ENCODE peak calls at places on chromosome 7, in seven cellular contexts. Z, R, Y, L, V, G and C are unnamed samples.
A peak's percentile ranks its signal among the peaks of the same experiment; 100 is the strongest.

GRCh38 chr7:98647326-98647725 is 30.2 kb downstream of the NPTX2 start:
- DNase-seq in Z (no peak), Y (no peak), V (no peak), R (no peak), L (no peak), G (no peak), C (no peak)

GRCh38 chr7:90666186-90666585 is 70.1 kb downstream of the CDK14 start:
- DNase-seq in Z (no peak), V (no peak), R (no peak), Y (no peak), L (peak; percentile 58), G (no peak), C (no peak)

GRCh38 chr7:105250239-105250638 is 138.5 kb downstream of the SRPK2 start:
- DNase-seq in R (no peak), Z (no peak), V (no peak), L (peak; percentile 61), G (no peak), Y (no peak), C (no peak)

GRCh38 chr7:18829518-18830252 is 287.8 kb downstream of the TWIST1 start:
- DNase-seq in R (peak; percentile 43), L (peak; percentile 91), Y (no peak), G (no peak), V (peak; percentile 23), Z (no peak), C (peak; percentile 65)

GRCh38 chr7:41404375-41405074 is 298.4 kb downstream of the INHBA start:
- DNase-seq in L (no peak), Y (no peak), G (no peak), R (no peak), V (no peak), Z (no peak), C (no peak)

GRCh38 chr7:121766676-121767075 is 106.3 kb upstream of the PTPRZ1 start:
- DNase-seq in Y (no peak), V (no peak), L (no peak), G (no peak), Z (no peak), R (no peak), C (no peak)

GRCh38 chr7:7438851-7439250 is 96.8 kb downstream of the COL28A1 start:
- DNase-seq in L (peak; percentile 87), R (peak; percentile 96), Y (no peak), V (no peak), G (no peak), Z (peak; percentile 78), C (peak; percentile 97)

GRCh38 chr7:99079104-99079503 is 64.8 kb downstream of the SMURF1 start:
- DNase-seq in Z (no peak), R (no peak), Y (no peak), V (peak; percentile 61), L (no peak), G (no peak), C (no peak)

GRCh38 chr7:30984359-30985107 is 20.8 kb downstream of the GHRHR start:
- DNase-seq in G (no peak), Y (peak; percentile 91), R (peak; percentile 74), Z (peak; percentile 43), L (peak; percentile 48), V (no peak), C (peak; percentile 64)

GRCh38 chr7:79854621-79855020 is 280.0 kb upstream of the GNAI1 start:
- DNase-seq in Y (no peak), R (no peak), G (no peak), V (no peak), Z (no peak), L (peak; percentile 82), C (no peak)

GRCh38 chr7:7405461-7405860 is 130.2 kb downstream of the COL28A1 start:
- DNase-seq in V (no peak), R (no peak), Z (no peak), L (no peak), Y (no peak), G (no peak), C (no peak)

GRCh38 chr7:37665352-37666022 is 18.1 kb upstream of the GPR141 start:
- DNase-seq in R (no peak), Y (no peak), L (no peak), V (no peak), Z (no peak), G (no peak), C (no peak)

GRCh38 chr7:102291056-102291915 is 4.6 kb downstream of the SH2B2 start:
- DNase-seq in Z (no peak), G (peak; percentile 79), L (no peak), R (peak; percentile 21), V (no peak), Y (no peak), C (no peak)

GRCh38 chr7:55120501-55121198 is 101.8 kb downstream of the EGFR start:
- DNase-seq in L (peak; percentile 58), V (no peak), Z (no peak), R (peak; percentile 87), Y (no peak), G (no peak), C (peak; percentile 71)

GRCh38 chr7:151727579-151728285 is 149.2 kb downstream of the PRKAG2 start:
- DNase-seq in G (no peak), R (peak; percentile 98), Z (peak; percentile 87), Y (no peak), V (peak; percentile 45), L (peak; percentile 98), C (peak; percentile 91)

GRCh38 chr7:18320422-18320821 is 175.1 kb upstream of the HDAC9 start:
- DNase-seq in Y (no peak), Z (no peak), R (no peak), G (no peak), L (no peak), V (no peak), C (no peak)

GRCh38 chr7:122965306-122965705 is 30.2 kb downstream of the TAS2R16 start:
- DNase-seq in L (no peak), G (no peak), Z (no peak), Y (no peak), R (no peak), V (no peak), C (no peak)

GRCh38 chr7:131074585-131074984 is 253.1 kb upstream of the MKLN1 start:
- DNase-seq in V (no peak), R (no peak), G (no peak), L (no peak), Z (no peak), Y (no peak), C (no peak)

GRCh38 chr7:131074043-131074442 is 253.6 kb upstream of the MKLN1 start:
- DNase-seq in V (no peak), Z (no peak), R (no peak), L (no peak), G (no peak), Y (no peak), C (no peak)

GRCh38 chr7:131076032-131076431 is 251.6 kb upstream of the MKLN1 start:
- DNase-seq in L (peak; percentile 69), R (peak; percentile 75), Y (no peak), Z (no peak), G (no peak), V (no peak), C (peak; percentile 91)

GRCh38 chr7:131076711-131077170 is 250.9 kb upstream of the MKLN1 start:
- DNase-seq in L (peak; percentile 65), Z (no peak), R (peak; percentile 36), G (no peak), V (no peak), Y (no peak), C (peak; percentile 65)

GRCh38 chr7:131075406-131075805 is 252.3 kb upstream of the MKLN1 start:
- DNase-seq in G (no peak), Z (no peak), R (no peak), L (no peak), V (no peak), Y (no peak), C (no peak)
- H3K9ac ChIP-seq in G (no peak overlapping the region), Z (no peak overlapping the region), R (no peak overlapping the region), L (no peak overlapping the region), V (no peak overlapping the region), Y (no peak overlapping the region), C (no peak overlapping the region)

GRCh38 chr7:74220229-74220628 is 10.4 kb downstream of the LAT2 start:
- DNase-seq in R (no peak), G (no peak), V (no peak), Y (no peak), L (no peak), Z (no peak), C (no peak)

GRCh38 chr7:74217455-74218342 is 7.9 kb downstream of the LAT2 start:
- DNase-seq in Z (no peak), V (no peak), Y (no peak), R (no peak), L (no peak), G (no peak), C (no peak)

GRCh38 chr7:74221713-74222112 is 11.9 kb downstream of the LAT2 start:
- DNase-seq in R (no peak), Z (no peak), V (no peak), L (no peak), Y (no peak), G (no peak), C (no peak)

GRCh38 chr7:74218343-74218698 is 8.5 kb downstream of the LAT2 start:
- DNase-seq in G (no peak), L (no peak), R (no peak), V (no peak), Z (no peak), Y (no peak), C (no peak)

GRCh38 chr7:74219416-74219815 is 9.6 kb downstream of the LAT2 start:
- DNase-seq in L (no peak), Z (no peak), G (no peak), V (no peak), Y (no peak), R (no peak), C (no peak)
- H3K9ac ChIP-seq in L (no peak overlapping the region), Z (no peak overlapping the region), G (no peak overlapping the region), V (no peak overlapping the region), Y (no peak overlapping the region), R (no peak overlapping the region), C (no peak overlapping the region)

DNA sequence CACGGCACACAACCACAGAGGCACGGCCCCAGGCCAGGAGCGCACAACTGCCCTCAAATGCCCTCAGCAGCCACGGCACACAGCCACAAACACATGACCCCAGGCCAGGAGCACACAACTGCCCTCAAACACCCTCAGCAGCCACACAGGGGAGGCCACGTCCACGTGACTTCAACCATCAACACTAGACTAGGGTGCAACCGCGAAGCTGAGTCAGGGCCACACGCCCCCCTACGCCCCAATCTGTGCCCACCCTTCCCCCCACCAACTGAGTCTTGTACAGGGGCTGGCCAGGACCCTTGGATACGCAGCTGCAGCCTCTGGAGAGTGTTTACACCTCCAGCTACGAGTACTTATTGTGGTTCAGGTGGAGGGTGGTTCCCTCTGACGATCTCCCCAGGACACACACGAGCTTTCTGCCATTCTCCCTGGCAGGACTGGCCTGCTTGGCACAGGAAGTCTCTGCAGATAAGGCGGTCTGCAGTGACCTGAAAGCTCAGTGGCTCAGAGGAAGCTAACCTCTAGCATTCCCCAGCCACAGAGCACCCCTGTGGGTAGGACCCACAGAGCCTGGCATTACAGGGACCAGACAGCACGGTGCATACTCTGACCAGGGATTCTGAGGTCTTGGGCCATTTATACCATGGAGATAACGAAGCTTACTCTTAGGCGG is 2.0 kb upstream of the GPR146 start:
- DNase-seq in R (no peak), G (no peak), L (no peak), Z (no peak), V (no peak), Y (no peak), C (no peak)
- H3K9ac ChIP-seq in R (no peak overlapping the region), G (no peak overlapping the region), L (no peak overlapping the region), Z (no peak overlapping the region), V (no peak overlapping the region), Y (no peak overlapping the region), C (no peak overlapping the region)

GRCh38 chr7:137771273-137771672 is 75.5 kb downstream of the DGKI start:
- DNase-seq in Z (no peak), R (no peak), V (no peak), Y (no peak), L (peak; percentile 56), G (no peak), C (peak; percentile 8)
- H3K9ac ChIP-seq in Z (no peak overlapping the region), R (no peak overlapping the region), V (no peak overlapping the region), Y (no peak overlapping the region), L (peak overlapping the region; percentile 71), G (no peak overlapping the region), C (no peak overlapping the region)